ENCODE peak calls at places on chromosomes 12 and 14, in seven cellular contexts. One of them, this sample, is unnamed.
A peak's percentile ranks its signal among the peaks of the same experiment; 100 is the strongest.

GRCh38 chr14:69614592-69614991 is 3.2 kb downstream of the SUSD6 start:
- DNase-seq in AG10803: no peak
- DNase-seq in ovary: no peak
- DNase-seq in brain microvascular endothelial cell: no peak
- DNase-seq in progenitor cell of endocrine pancreas: no peak
- DNase-seq in GM10248: no peak
- DNase-seq in right lobe of liver: no peak
- DNase-seq in this sample: no peak

GRCh38 chr14:20606190-20606901 is 15.2 kb upstream of the RNASE12 start:
- DNase-seq in AG10803: peak; percentile 12
- DNase-seq in ovary: no peak
- DNase-seq in brain microvascular endothelial cell: peak; percentile 53
- DNase-seq in progenitor cell of endocrine pancreas: no peak
- DNase-seq in GM10248: no peak
- DNase-seq in right lobe of liver: peak; percentile 87
- DNase-seq in this sample: peak; percentile 28

GRCh38 chr12:57224973-57225679 is 4.4 kb upstream of the SHMT2 start:
- DNase-seq in AG10803: no peak
- DNase-seq in ovary: no peak
- DNase-seq in brain microvascular endothelial cell: no peak
- DNase-seq in progenitor cell of endocrine pancreas: no peak
- DNase-seq in GM10248: peak; percentile 64
- DNase-seq in right lobe of liver: peak; percentile 77
- DNase-seq in this sample: peak; percentile 62

GRCh38 chr14:99991306-99991705 is 73.9 kb upstream of the EVL start:
- DNase-seq in AG10803: no peak
- DNase-seq in ovary: no peak
- DNase-seq in brain microvascular endothelial cell: no peak
- DNase-seq in progenitor cell of endocrine pancreas: no peak
- DNase-seq in GM10248: no peak
- DNase-seq in right lobe of liver: no peak
- DNase-seq in this sample: no peak

GRCh38 chr12:70272510-70272909 is 29.3 kb downstream of the CNOT2 start:
- DNase-seq in AG10803: no peak
- DNase-seq in ovary: no peak
- DNase-seq in brain microvascular endothelial cell: no peak
- DNase-seq in progenitor cell of endocrine pancreas: no peak
- DNase-seq in GM10248: no peak
- DNase-seq in right lobe of liver: no peak
- DNase-seq in this sample: no peak

GRCh38 chr12:34142430-34142829 is 120.1 kb downstream of the ALG10 start:
- DNase-seq in AG10803: no peak
- DNase-seq in ovary: no peak
- DNase-seq in brain microvascular endothelial cell: no peak
- DNase-seq in progenitor cell of endocrine pancreas: no peak
- DNase-seq in GM10248: no peak
- DNase-seq in right lobe of liver: no peak
- DNase-seq in this sample: no peak

GRCh38 chr12:50620050-50620974 is 115.5 kb downstream of the DIP2B start:
- DNase-seq in AG10803: peak; percentile 90
- DNase-seq in ovary: no peak
- DNase-seq in brain microvascular endothelial cell: peak; percentile 94
- DNase-seq in progenitor cell of endocrine pancreas: no peak
- DNase-seq in GM10248: no peak
- DNase-seq in right lobe of liver: no peak
- DNase-seq in this sample: peak; percentile 6

GRCh38 chr12:17982556-17982955 is 107.4 kb downstream of the RERGL start:
- DNase-seq in AG10803: no peak
- DNase-seq in ovary: no peak
- DNase-seq in brain microvascular endothelial cell: no peak
- DNase-seq in progenitor cell of endocrine pancreas: no peak
- DNase-seq in GM10248: no peak
- DNase-seq in right lobe of liver: no peak
- DNase-seq in this sample: no peak

GRCh38 chr14:53148612-53149202 is 4.4 kb downstream of the DDHD1 start:
- DNase-seq in AG10803: peak; percentile 13
- DNase-seq in ovary: no peak
- DNase-seq in brain microvascular endothelial cell: no peak
- DNase-seq in progenitor cell of endocrine pancreas: no peak
- DNase-seq in GM10248: no peak
- DNase-seq in right lobe of liver: no peak
- DNase-seq in this sample: no peak

GRCh38 chr14:58876613-58877012 is 238.9 kb downstream of the DACT1 start:
- DNase-seq in AG10803: peak; percentile 87
- DNase-seq in ovary: no peak
- DNase-seq in brain microvascular endothelial cell: no peak
- DNase-seq in progenitor cell of endocrine pancreas: no peak
- DNase-seq in GM10248: no peak
- DNase-seq in right lobe of liver: no peak
- DNase-seq in this sample: no peak

GRCh38 chr12:107415066-107415465 is 270.5 kb upstream of the PWP1 start:
- DNase-seq in AG10803: peak; percentile 80
- DNase-seq in ovary: no peak
- DNase-seq in brain microvascular endothelial cell: peak; percentile 70
- DNase-seq in progenitor cell of endocrine pancreas: no peak
- DNase-seq in GM10248: no peak
- DNase-seq in right lobe of liver: no peak
- DNase-seq in this sample: no peak

GRCh38 chr14:104460920-104461651 is 118.5 kb upstream of the C14orf180 start:
- DNase-seq in AG10803: no peak
- DNase-seq in ovary: peak; percentile 78
- DNase-seq in brain microvascular endothelial cell: no peak
- DNase-seq in progenitor cell of endocrine pancreas: no peak
- DNase-seq in GM10248: no peak
- DNase-seq in right lobe of liver: no peak
- DNase-seq in this sample: peak; percentile 55

GRCh38 chr14:79084861-79085260 is 914.7 kb downstream of the NRXN3 start:
- DNase-seq in AG10803: no peak
- DNase-seq in ovary: no peak
- DNase-seq in brain microvascular endothelial cell: no peak
- DNase-seq in progenitor cell of endocrine pancreas: no peak
- DNase-seq in GM10248: no peak
- DNase-seq in right lobe of liver: no peak
- DNase-seq in this sample: no peak

GRCh38 chr12:14256555-14257169 is 108.8 kb upstream of the ATF7IP start:
- DNase-seq in AG10803: peak; percentile 89
- DNase-seq in ovary: peak; percentile 83
- DNase-seq in brain microvascular endothelial cell: peak; percentile 85
- DNase-seq in progenitor cell of endocrine pancreas: no peak
- DNase-seq in GM10248: peak; percentile 56
- DNase-seq in right lobe of liver: peak; percentile 86
- DNase-seq in this sample: peak; percentile 42

GRCh38 chr14:61321385-61322010 is at the start of gene PRKCH:
- DNase-seq in AG10803: peak; percentile 1
- DNase-seq in ovary: peak; percentile 56
- DNase-seq in brain microvascular endothelial cell: peak; percentile 33
- DNase-seq in progenitor cell of endocrine pancreas: peak; percentile 58
- DNase-seq in GM10248: peak; percentile 82
- DNase-seq in right lobe of liver: peak; percentile 80
- DNase-seq in this sample: peak; percentile 73

GRCh38 chr12:107760817-107761501 is at the start of gene PRDM4:
- DNase-seq in AG10803: peak; percentile 93
- DNase-seq in ovary: peak; percentile 93
- DNase-seq in brain microvascular endothelial cell: peak; percentile 89
- DNase-seq in progenitor cell of endocrine pancreas: peak; percentile 91
- DNase-seq in GM10248: peak; percentile 97
- DNase-seq in right lobe of liver: peak; percentile 95
- DNase-seq in this sample: peak; percentile 95

GRCh38 chr14:77372304-77372841 is 4.5 kb downstream of the TMED8 start:
- DNase-seq in AG10803: no peak
- DNase-seq in ovary: no peak
- DNase-seq in brain microvascular endothelial cell: peak; percentile 20
- DNase-seq in progenitor cell of endocrine pancreas: no peak
- DNase-seq in GM10248: peak; percentile 60
- DNase-seq in right lobe of liver: no peak
- DNase-seq in this sample: no peak

GRCh38 chr12:47741340-47741703 is 16.0 kb upstream of the ENDOU start:
- DNase-seq in AG10803: peak; percentile 42
- DNase-seq in ovary: peak; percentile 63
- DNase-seq in brain microvascular endothelial cell: no peak
- DNase-seq in progenitor cell of endocrine pancreas: no peak
- DNase-seq in GM10248: peak; percentile 17
- DNase-seq in right lobe of liver: peak; percentile 72
- DNase-seq in this sample: no peak

GRCh38 chr12:15633201-15633600 is 156.0 kb downstream of the EPS8 start:
- DNase-seq in AG10803: peak; percentile 22
- DNase-seq in ovary: no peak
- DNase-seq in brain microvascular endothelial cell: no peak
- DNase-seq in progenitor cell of endocrine pancreas: no peak
- DNase-seq in GM10248: no peak
- DNase-seq in right lobe of liver: no peak
- DNase-seq in this sample: no peak

GRCh38 chr12:116559330-116560080 is at the start of gene MAP1LC3B2:
- DNase-seq in AG10803: peak; percentile 88
- DNase-seq in ovary: peak; percentile 49
- DNase-seq in brain microvascular endothelial cell: peak; percentile 65
- DNase-seq in progenitor cell of endocrine pancreas: no peak
- DNase-seq in GM10248: peak; percentile 82
- DNase-seq in right lobe of liver: peak; percentile 75
- DNase-seq in this sample: no peak

GRCh38 chr14:89960895-89961294 is 5.2 kb downstream of the TDP1 start:
- DNase-seq in AG10803: no peak
- DNase-seq in ovary: no peak
- DNase-seq in brain microvascular endothelial cell: no peak
- DNase-seq in progenitor cell of endocrine pancreas: no peak
- DNase-seq in GM10248: no peak
- DNase-seq in right lobe of liver: no peak
- DNase-seq in this sample: no peak

GRCh38 chr14:24954037-24954696 is 95.8 kb downstream of the STXBP6 start:
- DNase-seq in AG10803: no peak
- DNase-seq in ovary: no peak
- DNase-seq in brain microvascular endothelial cell: no peak
- DNase-seq in progenitor cell of endocrine pancreas: no peak
- DNase-seq in GM10248: peak; percentile 20
- DNase-seq in right lobe of liver: no peak
- DNase-seq in this sample: peak; percentile 45

GRCh38 chr14:24956104-24956503 is 93.8 kb downstream of the STXBP6 start:
- DNase-seq in AG10803: no peak
- DNase-seq in ovary: no peak
- DNase-seq in brain microvascular endothelial cell: no peak
- DNase-seq in progenitor cell of endocrine pancreas: no peak
- DNase-seq in GM10248: no peak
- DNase-seq in right lobe of liver: no peak
- DNase-seq in this sample: no peak

GRCh38 chr14:24954697-24955037 is 95.3 kb downstream of the STXBP6 start:
- DNase-seq in AG10803: no peak
- DNase-seq in ovary: no peak
- DNase-seq in brain microvascular endothelial cell: no peak
- DNase-seq in progenitor cell of endocrine pancreas: no peak
- DNase-seq in GM10248: no peak
- DNase-seq in right lobe of liver: no peak
- DNase-seq in this sample: no peak

GRCh38 chr14:24948261-24948847 is 101.6 kb downstream of the STXBP6 start:
- DNase-seq in AG10803: no peak
- DNase-seq in ovary: no peak
- DNase-seq in brain microvascular endothelial cell: no peak
- DNase-seq in progenitor cell of endocrine pancreas: no peak
- DNase-seq in GM10248: no peak
- DNase-seq in right lobe of liver: no peak
- DNase-seq in this sample: no peak

GRCh38 chr14:24952851-24953666 is 96.9 kb downstream of the STXBP6 start:
- DNase-seq in AG10803: no peak
- DNase-seq in ovary: no peak
- DNase-seq in brain microvascular endothelial cell: no peak
- DNase-seq in progenitor cell of endocrine pancreas: no peak
- DNase-seq in GM10248: no peak
- DNase-seq in right lobe of liver: no peak
- DNase-seq in this sample: no peak
- TF ChIP-seq CTCF in AG10803: no peak
- TF ChIP-seq CTCF in ovary: no peak
- TF ChIP-seq CTCF in brain microvascular endothelial cell: peak; percentile 40
- TF ChIP-seq CTCF in progenitor cell of endocrine pancreas: peak; percentile 48
- TF ChIP-seq CTCF in GM10248: no peak
- TF ChIP-seq CTCF in right lobe of liver: no peak
- TF ChIP-seq CTCF in this sample: peak; percentile 17

DNA sequence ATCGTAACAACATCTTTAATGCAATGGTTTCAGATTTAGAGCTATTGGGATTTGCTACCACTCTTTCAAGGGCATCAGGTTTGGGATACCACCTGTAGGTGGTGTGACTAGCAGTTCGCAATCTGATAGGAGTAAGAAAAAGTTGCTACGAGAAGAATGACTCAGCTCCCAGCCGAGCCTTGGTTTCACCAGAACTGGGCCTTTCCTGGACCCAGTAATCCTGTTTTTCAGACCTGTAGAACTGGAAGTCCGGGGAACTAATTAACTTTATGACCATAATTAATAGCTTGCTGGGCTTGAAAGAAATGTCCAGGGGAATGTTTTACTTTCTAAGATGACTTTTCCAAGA is 770 bp downstream of the ABHD4 start:
- DNase-seq in AG10803: peak; percentile 60
- DNase-seq in ovary: peak; percentile 51
- DNase-seq in brain microvascular endothelial cell: peak; percentile 53
- DNase-seq in progenitor cell of endocrine pancreas: no peak
- DNase-seq in GM10248: peak; percentile 43
- DNase-seq in right lobe of liver: no peak
- DNase-seq in this sample: no peak
- TF ChIP-seq CTCF in AG10803: peak; percentile 56
- TF ChIP-seq CTCF in ovary: peak; percentile 6
- TF ChIP-seq CTCF in brain microvascular endothelial cell: peak; percentile 53
- TF ChIP-seq CTCF in progenitor cell of endocrine pancreas: peak; percentile 49
- TF ChIP-seq CTCF in GM10248: no peak
- TF ChIP-seq CTCF in right lobe of liver: peak; percentile 27
- TF ChIP-seq CTCF in this sample: no peak

GRCh38 chr12:76316468-76316867 is 31.7 kb downstream of the BBS10 start:
- DNase-seq in AG10803: no peak
- DNase-seq in ovary: no peak
- DNase-seq in brain microvascular endothelial cell: no peak
- DNase-seq in progenitor cell of endocrine pancreas: no peak
- DNase-seq in GM10248: no peak
- DNase-seq in right lobe of liver: no peak
- DNase-seq in this sample: no peak
- TF ChIP-seq CTCF in AG10803: no peak
- TF ChIP-seq CTCF in ovary: no peak
- TF ChIP-seq CTCF in brain microvascular endothelial cell: no peak
- TF ChIP-seq CTCF in progenitor cell of endocrine pancreas: no peak
- TF ChIP-seq CTCF in GM10248: no peak
- TF ChIP-seq CTCF in right lobe of liver: no peak
- TF ChIP-seq CTCF in this sample: no peak

GRCh38 chr14:34329281-34329680 is 132.8 kb downstream of the SPTSSA start:
- DNase-seq in AG10803: no peak
- DNase-seq in ovary: no peak
- DNase-seq in brain microvascular endothelial cell: no peak
- DNase-seq in progenitor cell of endocrine pancreas: no peak
- DNase-seq in GM10248: no peak
- DNase-seq in right lobe of liver: no peak
- DNase-seq in this sample: no peak

GRCh38 chr14:34328178-34328577 is 133.9 kb downstream of the SPTSSA start:
- DNase-seq in AG10803: no peak
- DNase-seq in ovary: no peak
- DNase-seq in brain microvascular endothelial cell: no peak
- DNase-seq in progenitor cell of endocrine pancreas: no peak
- DNase-seq in GM10248: no peak
- DNase-seq in right lobe of liver: no peak
- DNase-seq in this sample: no peak

GRCh38 chr14:34322940-34323418 is 139.1 kb downstream of the SPTSSA start:
- DNase-seq in AG10803: peak; percentile 49
- DNase-seq in ovary: peak; percentile 31
- DNase-seq in brain microvascular endothelial cell: peak; percentile 24
- DNase-seq in progenitor cell of endocrine pancreas: peak; percentile 44
- DNase-seq in GM10248: peak; percentile 79
- DNase-seq in right lobe of liver: peak; percentile 64
- DNase-seq in this sample: peak; percentile 79

GRCh38 chr14:34325493-34325892 is 136.5 kb downstream of the SPTSSA start:
- DNase-seq in AG10803: no peak
- DNase-seq in ovary: no peak
- DNase-seq in brain microvascular endothelial cell: no peak
- DNase-seq in progenitor cell of endocrine pancreas: no peak
- DNase-seq in GM10248: no peak
- DNase-seq in right lobe of liver: no peak
- DNase-seq in this sample: no peak

GRCh38 chr14:34324363-34324795 is 137.7 kb downstream of the SPTSSA start:
- DNase-seq in AG10803: peak; percentile 28
- DNase-seq in ovary: no peak
- DNase-seq in brain microvascular endothelial cell: peak; percentile 31
- DNase-seq in progenitor cell of endocrine pancreas: peak; percentile 14
- DNase-seq in GM10248: peak; percentile 48
- DNase-seq in right lobe of liver: no peak
- DNase-seq in this sample: peak; percentile 48
- TF ChIP-seq CTCF in AG10803: peak; percentile 63
- TF ChIP-seq CTCF in ovary: no peak
- TF ChIP-seq CTCF in brain microvascular endothelial cell: peak; percentile 60
- TF ChIP-seq CTCF in progenitor cell of endocrine pancreas: peak; percentile 86
- TF ChIP-seq CTCF in GM10248: peak; percentile 78
- TF ChIP-seq CTCF in right lobe of liver: peak; percentile 70
- TF ChIP-seq CTCF in this sample: peak; percentile 75